ENCODE peak calls at places on chromosomes 3 and 15, in five cellular contexts. Y is IMR-90, S is neuronal stem cell, O is H9, M is mesenchymal stem cell. E is an unnamed sample.

GRCh38 chr3:30112904-30113484 is 493.4 kb upstream of the TGFBR2 start:
- DNase-seq in M (peak; percentile 58), O (no peak), Y (peak; percentile 59), S (peak; percentile 5), E (peak; percentile 52)

GRCh38 chr3:102163039-102163817 is 271.6 kb upstream of the ZPLD1 start:
- DNase-seq in S (no peak), M (peak; percentile 83), Y (peak; percentile 58), O (no peak), E (no peak)

GRCh38 chr3:38634133-38634532 is 15.4 kb downstream of the SCN5A start:
- DNase-seq in M (peak; percentile 24), Y (peak; percentile 62), S (no peak), O (no peak), E (peak; percentile 83)

GRCh38 chr15:29734917-29735572 is 87.2 kb downstream of the TJP1 start:
- DNase-seq in S (no peak), M (no peak), O (no peak), Y (peak; percentile 15), E (peak; percentile 53)

GRCh38 chr3:137460944-137461343 is 303.2 kb upstream of the SOX14 start:
- DNase-seq in M (no peak), S (no peak), Y (no peak), O (no peak), E (no peak)

GRCh38 chr15:52788099-52788986 is 1.8 kb downstream of the ONECUT1 start:
- DNase-seq in O (peak; percentile 46), M (no peak), S (peak; percentile 15), Y (no peak), E (peak; percentile 46)

GRCh38 chr15:101657968-101658784 is 6.0 kb upstream of the TM2D3 start:
- DNase-seq in M (no peak), O (no peak), S (no peak), Y (no peak), E (no peak)

GRCh38 chr3:124248471-124249028 is 256.6 kb upstream of the ROPN1 start:
- DNase-seq in M (peak; percentile 84), Y (peak; percentile 91), S (no peak), O (no peak), E (no peak)

GRCh38 chr3:37941608-37942540 is 48.7 kb upstream of the VILL start:
- DNase-seq in S (no peak), O (no peak), M (no peak), Y (no peak), E (no peak)

GRCh38 chr15:73902121-73903020 is 23.9 kb upstream of the LOXL1 start:
- DNase-seq in O (no peak), Y (no peak), S (no peak), M (no peak), E (peak; percentile 74)

GRCh38 chr3:42205800-42206514 is 60.0 kb downstream of the CCK start:
- DNase-seq in S (no peak), M (no peak), O (no peak), Y (no peak), E (no peak)

GRCh38 chr3:61589856-61590255 is 28.5 kb downstream of the PTPRG start:
- DNase-seq in S (no peak), M (peak; percentile 15), Y (peak; percentile 82), O (no peak), E (no peak)

GRCh38 chr3:49649576-49649975 is 24.6 kb upstream of the APEH start:
- DNase-seq in O (no peak), Y (no peak), M (peak; percentile 4), S (no peak), E (no peak)

DNA sequence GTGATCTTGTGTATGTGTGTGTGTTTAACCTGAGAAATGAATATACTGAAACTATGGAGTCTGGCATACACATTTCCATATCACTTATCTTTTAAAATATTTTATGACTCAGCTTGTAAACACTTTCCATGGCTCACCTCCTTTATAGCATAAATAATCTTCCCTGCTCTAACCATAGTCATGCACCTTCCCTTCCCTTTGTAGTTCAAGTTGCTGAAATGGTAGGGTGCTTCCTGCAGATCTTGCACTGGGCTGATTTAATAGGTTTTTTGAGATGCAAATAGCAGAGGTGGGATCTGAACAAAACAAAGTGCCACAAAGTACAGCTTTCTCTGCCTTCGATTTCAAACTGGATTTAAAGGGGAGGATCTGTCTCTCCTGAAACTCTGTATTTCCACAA is 712.7 kb upstream of the LMCD1 start:
- DNase-seq in O (peak; percentile 33), Y (no peak), M (no peak), S (no peak), E (no peak)
- H2BK5ac ChIP-seq in O (no peak overlapping the region), Y (no peak overlapping the region), M (no peak overlapping the region), S (no peak overlapping the region), E (no peak overlapping the region)

GRCh38 chr3:152964901-152965609 is 130.1 kb downstream of the P2RY1 start:
- DNase-seq in M (no peak), O (no peak), S (no peak), Y (no peak), E (no peak)
- H2BK5ac ChIP-seq in M (no peak overlapping the region), O (no peak overlapping the region), S (no peak overlapping the region), Y (no peak overlapping the region), E (no peak overlapping the region)

GRCh38 chr3:71583569-71584215 is at the start of gene FOXP1:
- DNase-seq in O (peak; percentile 76), Y (peak; percentile 64), M (peak; percentile 70), S (peak; percentile 89), E (peak; percentile 84)
- H2BK5ac ChIP-seq in O (peak within 1 kb of the TSS; percentile 27), Y (peak within 1 kb of the TSS; percentile 98), M (peak within 1 kb of the TSS; percentile 97), S (peak within 1 kb of the TSS; percentile 98), E (no peak within 1 kb of the TSS)

DNA sequence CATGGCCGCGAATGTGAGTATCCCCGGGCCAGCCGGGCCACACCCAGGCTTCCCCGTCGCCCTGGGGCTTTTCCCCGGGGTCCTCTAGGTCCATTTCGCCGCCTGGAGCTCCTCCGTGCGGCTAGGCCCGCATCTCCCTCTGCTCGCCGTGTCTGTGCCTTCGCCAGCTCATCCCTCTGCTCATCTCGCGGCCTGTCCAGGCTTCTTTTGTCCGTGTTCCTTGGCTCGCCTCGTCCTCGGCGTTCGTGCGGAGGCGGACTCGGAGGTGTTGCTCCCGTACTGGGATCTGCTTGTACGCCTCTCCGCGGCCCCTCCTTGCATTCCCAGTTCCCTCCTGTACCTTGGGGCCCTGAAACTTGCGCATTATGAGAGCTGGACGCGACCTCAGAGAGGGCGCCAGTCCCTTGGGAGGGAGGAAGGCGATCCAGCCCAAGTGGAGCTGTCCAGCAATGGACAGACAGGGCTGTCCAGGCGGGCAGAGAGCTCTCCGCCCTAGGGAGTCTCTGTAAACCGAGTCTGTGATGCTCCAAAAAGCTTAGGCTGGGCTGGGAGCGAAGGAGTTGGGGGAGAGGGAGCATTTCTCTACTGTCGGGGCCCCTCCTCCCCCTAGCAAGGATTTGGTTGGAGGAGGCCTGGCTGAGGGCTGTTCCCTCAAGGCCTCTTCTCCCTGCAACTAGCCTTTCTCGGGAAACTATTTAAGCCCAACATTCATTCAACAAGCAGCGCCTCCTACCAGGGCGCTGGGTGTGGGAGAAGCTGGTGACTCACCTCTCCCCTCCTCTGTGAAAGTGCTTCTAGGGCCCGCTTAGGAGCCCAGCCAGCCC is 553 bp downstream of the TMEM43 start:
- DNase-seq in O (peak; percentile 80), M (peak; percentile 95), S (peak; percentile 67), Y (peak; percentile 94), E (peak; percentile 96)
- H2BK5ac ChIP-seq in O (no peak overlapping the region), M (peak overlapping the region; percentile 2), S (peak overlapping the region; percentile 16), Y (peak overlapping the region; percentile 58), E (no peak overlapping the region)

DNA sequence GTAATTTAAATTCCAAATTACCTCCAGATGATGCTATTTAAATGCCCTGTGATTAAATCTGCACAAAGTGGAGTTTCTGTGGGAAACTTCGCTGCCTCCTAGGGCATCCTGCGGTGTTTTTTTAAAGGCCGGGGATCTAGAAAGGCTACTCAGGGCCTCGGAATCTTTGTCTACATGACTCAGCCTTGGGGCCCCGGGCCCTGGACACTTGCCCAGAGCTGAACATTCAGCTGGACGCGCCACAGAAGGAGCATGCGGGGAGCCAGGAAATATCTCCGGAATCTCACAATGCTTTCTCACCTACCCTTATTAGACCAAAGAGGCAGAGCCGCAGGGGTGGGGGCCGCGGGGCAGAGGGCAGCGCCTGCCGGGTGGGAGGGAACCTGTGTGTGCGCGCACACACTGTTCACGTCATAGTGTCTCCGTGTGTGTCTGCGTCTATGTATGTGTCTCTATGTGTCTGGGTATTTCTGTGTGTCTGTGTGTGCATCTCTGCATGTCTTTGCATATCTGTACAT is 145.5 kb upstream of the TPM1 start:
- DNase-seq in S (peak; percentile 36), M (peak; percentile 99), Y (peak; percentile 99), O (no peak), E (peak; percentile 39)
- H2BK5ac ChIP-seq in S (no peak overlapping the region), M (peak overlapping the region; percentile 100), Y (peak overlapping the region; percentile 100), O (no peak overlapping the region), E (no peak overlapping the region)

GRCh38 chr15:93770788-93771187 is 460.6 kb upstream of the MCTP2 start:
- DNase-seq in O (no peak), Y (no peak), S (no peak), M (no peak), E (no peak)
- H2BK5ac ChIP-seq in O (no peak overlapping the region), Y (no peak overlapping the region), S (no peak overlapping the region), M (no peak overlapping the region), E (no peak overlapping the region)

GRCh38 chr3:45571216-45571615 is 23.3 kb upstream of the LIMD1 start:
- DNase-seq in O (no peak), S (no peak), M (no peak), Y (no peak), E (no peak)

GRCh38 chr3:45574067-45574494 is 20.5 kb upstream of the LIMD1 start:
- DNase-seq in O (no peak), M (no peak), S (no peak), Y (no peak), E (no peak)

GRCh38 chr3:45572755-45573154 is 21.8 kb upstream of the LIMD1 start:
- DNase-seq in Y (no peak), S (no peak), M (no peak), O (peak; percentile 52), E (no peak)

GRCh38 chr3:45573591-45573990 is 21.0 kb upstream of the LIMD1 start:
- DNase-seq in S (no peak), M (no peak), O (no peak), Y (no peak), E (no peak)

GRCh38 chr3:45571969-45572368 is 22.6 kb upstream of the LIMD1 start:
- DNase-seq in M (no peak), Y (no peak), S (no peak), O (no peak), E (peak; percentile 48)
- H2BK5ac ChIP-seq in M (no peak overlapping the region), Y (no peak overlapping the region), S (no peak overlapping the region), O (peak overlapping the region; percentile 29), E (no peak overlapping the region)

E was measured in mesendoderm.